ENCODE peak calls at places on chromosomes 16 and 17, in four cellular contexts. O is RCC 7860, B is mucosa of descending colon, K is hepatocyte. Y is an unnamed sample.

GRCh38 chr16:1093284-1094123 is 2.5 kb downstream of the C1QTNF8 start:
- DNase-seq in B (no peak), K (no peak), O (no peak), Y (no peak)

GRCh38 chr17:74307984-74308773 is 17.8 kb upstream of the KIF19 start:
- DNase-seq in K (no peak), O (no peak), B (no peak), Y (no peak)

GRCh38 chr16:49622084-49622390 is 233.9 kb downstream of the ZNF423 start:
- DNase-seq in O (no peak), K (no peak), B (no peak), Y (no peak)

GRCh38 chr16:49200223-49200820 is 81.3 kb downstream of the CBLN1 start:
- DNase-seq in O (no peak), K (no peak), B (no peak), Y (no peak)

GRCh38 chr17:30922235-30922993 is 669 bp downstream of the ADAP2 start:
- DNase-seq in K (peak), O (no peak), B (peak), Y (peak)

GRCh38 chr16:23171234-23171948 is 11.2 kb upstream of the SCNN1G start:
- DNase-seq in K (no peak), B (no peak), O (peak), Y (no peak)

GRCh38 chr17:45784583-45785372 is 658 bp downstream of the CRHR1 start:
- DNase-seq in B (no peak), O (no peak), K (peak), Y (peak)

GRCh38 chr17:47324224-47325020 is 667 bp downstream of the EFCAB13 start:
- DNase-seq in B (peak), K (peak), O (peak), Y (peak)

GRCh38 chr17:5299383-5299782 is 17.3 kb downstream of the RABEP1 start:
- DNase-seq in O (no peak), K (no peak), B (no peak), Y (no peak)

GRCh38 chr17:75764711-75765421 is at the start of gene GALK1:
- DNase-seq in B (peak), K (peak), O (peak), Y (peak)

GRCh38 chr17:57253307-57254065 is 2.8 kb upstream of the MSI2 start:
- DNase-seq in B (no peak), K (no peak), O (no peak), Y (no peak)

GRCh38 chr16:89859809-89860075 is 13.7 kb upstream of the TCF25 start:
- DNase-seq in K (no peak), B (no peak), O (no peak), Y (no peak)

GRCh38 chr17:50573866-50574571 is 13.5 kb downstream of the CACNA1G start:
- DNase-seq in O (no peak), K (no peak), B (no peak), Y (no peak)

GRCh38 chr17:79089720-79090502 is 15.3 kb downstream of the ENGASE start:
- DNase-seq in K (no peak), O (no peak), B (no peak), Y (no peak)

GRCh38 chr17:19867654-19868395 is at the start of gene ULK2:
- DNase-seq in K (peak), B (peak), O (no peak), Y (peak)

GRCh38 chr16:12260647-12261262 is 284.2 kb downstream of the SNX29 start:
- DNase-seq in B (no peak), K (peak), O (no peak), Y (no peak)

GRCh38 chr16:49410226-49410625 is 36.6 kb downstream of the C16orf78 start:
- DNase-seq in O (no peak), K (no peak), B (no peak), Y (no peak)

GRCh38 chr16:25258856-25259179 is 1.2 kb upstream of the ZKSCAN2 start:
- DNase-seq in O (no peak), B (no peak), K (no peak), Y (no peak)

GRCh38 chr16:85462405-85463227 is 150.5 kb upstream of the GSE1 start:
- DNase-seq in O (no peak), K (peak), B (no peak), Y (no peak)

GRCh38 chr16:48008011-48008410 is 147.8 kb downstream of the ABCC12 start:
- DNase-seq in K (no peak), B (no peak), O (no peak), Y (no peak)

GRCh38 chr17:78284146-78284545 is 52.7 kb downstream of the TMEM235 start:
- DNase-seq in B (no peak), K (peak), O (no peak), Y (no peak)

GRCh38 chr16:85045641-85046471 is 18.3 kb downstream of the KIAA0513 start:
- DNase-seq in B (no peak), K (no peak), O (no peak), Y (peak)

GRCh38 chr17:49216953-49217650 is 6.6 kb downstream of the ABI3 start:
- DNase-seq in K (no peak), B (peak), O (no peak), Y (peak)

GRCh38 chr17:62680541-62681052 is 53.1 kb downstream of the MRC2 start:
- DNase-seq in K (no peak), B (no peak), O (no peak), Y (peak)

GRCh38 chr16:73032548-73033270 is 15.2 kb downstream of the ZFHX3 start:
- DNase-seq in O (no peak), B (no peak), K (no peak), Y (no peak)

GRCh38 chr17:78409191-78409621 is 30.8 kb downstream of the PGS1 start:
- DNase-seq in B (peak), O (no peak), K (peak), Y (peak)

GRCh38 chr17:49978501-49978900 is 9.5 kb downstream of the DLX4 start:
- DNase-seq in O (no peak), K (no peak), B (no peak), Y (peak)

GRCh38 chr16:58442547-58442946 is 50.3 kb downstream of the GINS3 start:
- DNase-seq in O (no peak), K (no peak), B (no peak), Y (no peak)

GRCh38 chr17:73017653-73018052 is 74.8 kb downstream of the SLC39A11 start:
- DNase-seq in B (no peak), O (peak), K (peak), Y (no peak)

GRCh38 chr17:66687570-66688284 is 147.2 kb upstream of the CACNG5 start:
- DNase-seq in O (no peak), B (no peak), K (no peak), Y (no peak)

GRCh38 chr17:39596543-39597267 is 11.0 kb downstream of the NEUROD2 start:
- DNase-seq in K (no peak), B (no peak), O (no peak), Y (no peak)

GRCh38 chr16:31055613-31056012 is 18.4 kb downstream of the ZNF668 start:
- DNase-seq in K (no peak), O (no peak), B (no peak), Y (no peak)

GRCh38 chr16:4021070-4021779 is 95.0 kb downstream of the ADCY9 start:
- DNase-seq in O (no peak), B (peak), K (peak), Y (peak)

Y was measured in lower lobe of right lung.